ENCODE peak calls at places on chromosomes 1 and 21, in four cellular contexts. G, U, Q and B are unnamed samples.

GRCh38 chr1:39214021-39214713 is 9.7 kb downstream of the MACF1 start:
- DNase-seq in G (peak; percentile 63), U (peak; percentile 54), Q (peak; percentile 22), B (no peak)

GRCh38 chr1:177948336-177948972 is 21.4 kb downstream of the SEC16B start:
- DNase-seq in G (peak; percentile 37), U (peak; percentile 58), Q (peak; percentile 70), B (peak; percentile 78)

GRCh38 chr1:103492003-103492665 is 33.4 kb upstream of the RNPC3 start:
- DNase-seq in G (no peak), U (no peak), Q (no peak), B (no peak)

GRCh38 chr1:180888870-180889269 is 23.8 kb upstream of the KIAA1614 start:
- DNase-seq in G (no peak), U (no peak), Q (no peak), B (no peak)

GRCh38 chr1:10904396-10905358 is 107.8 kb upstream of the TARDBP start:
- DNase-seq in G (no peak), U (no peak), Q (no peak), B (peak; percentile 57)

GRCh38 chr21:33030633-33031032 is 4.9 kb downstream of the OLIG2 start:
- DNase-seq in G (no peak), U (no peak), Q (no peak), B (no peak)

GRCh38 chr1:208565761-208566440 is 321.7 kb upstream of the PLXNA2 start:
- DNase-seq in G (peak; percentile 4), U (no peak), Q (no peak), B (peak; percentile 6)

GRCh38 chr1:58968360-58968952 is 184.6 kb upstream of the JUN start:
- DNase-seq in G (peak; percentile 32), U (no peak), Q (no peak), B (peak; percentile 82)

GRCh38 chr1:152182942-152183341 is 23.9 kb upstream of the RPTN start:
- DNase-seq in G (peak; percentile 85), U (peak; percentile 91), Q (peak; percentile 74), B (peak; percentile 87)

GRCh38 chr1:43830802-43831201 is 102.8 kb upstream of the ARTN start:
- DNase-seq in G (no peak), U (no peak), Q (peak; percentile 80), B (no peak)

GRCh38 chr1:162412002-162412401 is at the start of gene SH2D1B:
- DNase-seq in G (peak; percentile 33), U (peak; percentile 54), Q (peak; percentile 52), B (no peak)

GRCh38 chr1:169873582-169874200 is 20.0 kb downstream of the SCYL3 start:
- DNase-seq in G (peak; percentile 14), U (no peak), Q (peak; percentile 54), B (peak; percentile 33)

GRCh38 chr1:190759807-190760206 is 282.1 kb upstream of the BRINP3 start:
- DNase-seq in G (no peak), U (no peak), Q (no peak), B (no peak)

GRCh38 chr1:46246548-46247432 is 773 bp upstream of the RAD54L start:
- DNase-seq in G (peak; percentile 54), U (no peak), Q (peak; percentile 35), B (no peak)

GRCh38 chr1:155968670-155969069 is 9.7 kb downstream of the ARHGEF2 start:
- DNase-seq in G (no peak), U (no peak), Q (no peak), B (peak; percentile 41)

GRCh38 chr1:8727809-8728213 is 89.6 kb downstream of the RERE start:
- DNase-seq in G (no peak), U (no peak), Q (no peak), B (no peak)

GRCh38 chr1:27968692-27969091 is 8.9 kb downstream of the XKR8 start:
- DNase-seq in G (peak; percentile 94), U (peak; percentile 90), Q (peak; percentile 95), B (peak; percentile 95)

GRCh38 chr21:46425061-46425460 is 33.6 kb upstream of the DIP2A start:
- DNase-seq in G (no peak), U (no peak), Q (no peak), B (no peak)

GRCh38 chr1:12552951-12553921 is 64.8 kb downstream of the DHRS3 start:
- DNase-seq in G (no peak), U (no peak), Q (no peak), B (no peak)

GRCh38 chr1:208141793-208142192 is 102.4 kb downstream of the PLXNA2 start:
- DNase-seq in G (no peak), U (no peak), Q (no peak), B (no peak)

GRCh38 chr21:44517175-44517899 is 22.7 kb downstream of the KRTAP10-1 start:
- DNase-seq in G (no peak), U (no peak), Q (no peak), B (peak; percentile 3)

GRCh38 chr1:230518511-230518910 is 92.4 kb upstream of the PGBD5 start:
- DNase-seq in G (no peak), U (no peak), Q (no peak), B (no peak)

GRCh38 chr1:197465528-197466205 is 197.6 kb downstream of the CRB1 start:
- DNase-seq in G (no peak), U (no peak), Q (no peak), B (no peak)

GRCh38 chr1:62823556-62823955 is 39.6 kb downstream of the ATG4C start:
- DNase-seq in G (peak; percentile 71), U (peak; percentile 21), Q (no peak), B (peak; percentile 79)

GRCh38 chr1:89633745-89634625 is 1.1 kb downstream of the LRRC8C start:
- DNase-seq in G (peak; percentile 40), U (peak; percentile 60), Q (peak; percentile 22), B (peak; percentile 47)

GRCh38 chr1:205925730-205926129 is 17.5 kb downstream of the SLC26A9 start:
- DNase-seq in G (peak; percentile 94), U (peak; percentile 19), Q (peak; percentile 77), B (peak; percentile 94)

GRCh38 chr1:35564037-35564883 is 6.7 kb downstream of the NCDN start:
- DNase-seq in G (peak; percentile 34), U (peak; percentile 71), Q (peak; percentile 81), B (peak; percentile 79)

GRCh38 chr1:190908691-190909090 is 431.0 kb upstream of the BRINP3 start:
- DNase-seq in G (peak; percentile 41), U (peak; percentile 21), Q (peak; percentile 31), B (peak; percentile 52)

GRCh38 chr1:50308883-50309282 is 114.4 kb downstream of the DMRTA2 start:
- DNase-seq in G (peak; percentile 14), U (peak; percentile 29), Q (peak; percentile 27), B (peak; percentile 32)

GRCh38 chr1:4124631-4125145 is 224.6 kb upstream of the C1orf174 start:
- DNase-seq in G (no peak), U (no peak), Q (no peak), B (no peak)

GRCh38 chr21:35156293-35156976 is 107.3 kb upstream of the RUNX1 start:
- DNase-seq in G (no peak), U (no peak), Q (no peak), B (no peak)

GRCh38 chr1:7265771-7266371 is 480.6 kb downstream of the CAMTA1 start:
- DNase-seq in G (peak; percentile 93), U (peak; percentile 98), Q (peak; percentile 95), B (peak; percentile 94)

GRCh38 chr1:147492207-147492606 is 49.1 kb upstream of the BCL9 start:
- DNase-seq in G (no peak), U (no peak), Q (peak; percentile 42), B (no peak)

GRCh38 chr1:93619507-93620168 is 62.0 kb downstream of the BCAR3 start:
- DNase-seq in G (no peak), U (no peak), Q (no peak), B (no peak)

GRCh38 chr1:65097081-65097480 is 50.9 kb upstream of the AK4 start:
- DNase-seq in G (no peak), U (no peak), Q (no peak), B (no peak)

GRCh38 chr21:37366488-37367300 is at the start of gene DYRK1A:
- DNase-seq in G (peak; percentile 96), U (peak; percentile 99), Q (peak; percentile 99), B (peak; percentile 99)
- H2AFZ ChIP-seq in G (peak within 1 kb of the TSS; percentile 79), U (peak within 1 kb of the TSS; percentile 80), Q (peak within 1 kb of the TSS; percentile 77), B (peak within 1 kb of the TSS; percentile 45)

GRCh38 chr1:20495661-20496060 is 9.7 kb upstream of the CAMK2N1 start:
- DNase-seq in G (no peak), U (no peak), Q (no peak), B (no peak)

GRCh38 chr1:20494609-20495311 is 8.8 kb upstream of the CAMK2N1 start:
- DNase-seq in G (peak; percentile 95), U (peak; percentile 94), Q (peak; percentile 87), B (peak; percentile 97)

GRCh38 chr1:20492751-20493150 is 6.7 kb upstream of the CAMK2N1 start:
- DNase-seq in G (no peak), U (no peak), Q (no peak), B (no peak)

GRCh38 chr1:20491866-20492265 is 5.9 kb upstream of the CAMK2N1 start:
- DNase-seq in G (no peak), U (no peak), Q (no peak), B (no peak)

DNA sequence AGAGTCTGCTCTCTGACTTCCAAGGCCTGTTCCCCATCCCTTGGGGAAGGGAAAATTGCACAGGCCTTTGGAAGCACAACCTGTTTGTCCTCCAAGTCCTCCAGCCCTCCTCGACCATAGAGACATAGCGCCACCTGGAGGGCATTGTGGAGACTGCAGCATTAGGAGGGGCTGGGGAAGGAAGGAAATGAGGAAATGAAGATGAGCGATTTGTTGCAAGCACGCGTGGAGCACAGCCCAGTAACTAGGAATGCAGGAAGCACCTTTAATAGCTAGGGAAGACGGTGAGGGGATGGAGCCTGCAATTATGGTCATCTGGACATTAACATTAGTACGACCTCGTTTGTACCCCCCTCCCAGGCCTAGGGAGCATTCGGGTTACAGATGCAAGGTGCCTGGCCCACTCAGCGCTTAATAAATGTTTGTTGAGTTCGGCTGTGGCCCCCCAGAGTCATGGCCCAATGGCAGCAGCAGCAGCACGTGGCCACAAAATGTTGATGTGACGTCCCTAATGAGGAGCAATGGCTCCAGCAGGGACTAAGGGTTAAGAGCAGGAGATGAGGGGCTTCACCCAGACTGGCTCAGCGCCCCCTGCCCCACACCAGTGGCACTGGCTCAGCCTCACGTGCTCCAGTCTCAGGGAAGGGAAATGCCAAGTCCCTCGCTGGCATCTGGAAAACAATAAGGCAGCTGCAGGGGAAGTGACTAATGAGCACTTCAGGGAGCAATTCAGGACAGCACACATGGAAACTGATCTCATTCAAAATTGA is 8.0 kb upstream of the CAMK2N1 start:
- DNase-seq in G (peak; percentile 69), U (peak; percentile 91), Q (peak; percentile 97), B (peak; percentile 90)
- H3K4me2 ChIP-seq in G (peak overlapping the region; percentile 70), U (peak overlapping the region; percentile 41), Q (peak overlapping the region; percentile 57), B (peak overlapping the region; percentile 60)

DNA sequence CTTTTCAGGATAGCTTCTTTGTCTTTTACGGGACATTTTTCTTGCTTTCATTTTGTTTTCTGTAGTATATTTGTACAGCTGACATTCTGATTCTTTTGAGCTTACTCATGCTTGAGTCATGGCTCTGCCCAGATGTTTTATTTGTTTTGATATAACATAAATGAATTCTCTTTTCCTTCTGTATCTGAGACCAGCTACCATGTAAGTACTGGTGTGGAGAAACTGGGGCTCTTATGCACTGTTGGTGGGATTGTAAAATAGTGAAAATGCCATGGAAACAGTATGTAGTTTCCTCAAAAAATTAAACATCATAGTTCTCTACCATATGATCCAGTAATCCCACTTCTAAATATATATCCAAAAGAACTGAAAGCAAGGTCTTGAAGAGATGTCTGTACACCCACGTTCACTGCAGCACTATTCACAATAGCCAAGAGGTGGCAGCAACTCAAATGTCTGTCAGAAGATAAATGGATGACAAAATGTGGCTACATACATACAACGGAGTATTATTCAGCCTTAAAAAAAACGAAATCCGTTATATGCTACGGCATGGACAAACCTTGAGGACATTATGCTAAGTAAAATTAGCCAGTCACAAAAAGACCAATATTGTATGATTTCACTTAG is 61.4 kb downstream of the EIF2B3 start:
- DNase-seq in G (peak; percentile 81), U (peak; percentile 70), Q (peak; percentile 85), B (peak; percentile 94)
- H3K4me3 ChIP-seq in G (peak overlapping the region; percentile 41), U (no peak overlapping the region), Q (peak overlapping the region; percentile 50), B (no peak overlapping the region)

GRCh38 chr21:25560151-25560783 is 47.0 kb downstream of the MRPL39 start:
- DNase-seq in G (no peak), U (no peak), Q (peak; percentile 25), B (peak; percentile 34)
- H2AFZ ChIP-seq in G (no peak overlapping the region), U (no peak overlapping the region), Q (no peak overlapping the region), B (no peak overlapping the region)

GRCh38 chr1:213623862-213624261 is 363.9 kb upstream of the PROX1 start:
- DNase-seq in G (no peak), U (no peak), Q (no peak), B (no peak)
- H3K4me2 ChIP-seq in G (no peak overlapping the region), U (no peak overlapping the region), Q (no peak overlapping the region), B (no peak overlapping the region)